ENCODE peak calls at places on chromosomes 6 and 20, in seven cellular contexts. One of them, this sample, is unnamed.

GRCh38 chr6:8063762-8064637 is at the start of gene BLOC1S5:
- DNase-seq in ovary: peak
- DNase-seq in transverse colon: peak
- DNase-seq in sigmoid colon: peak
- DNase-seq in lower leg skin: peak
- DNase-seq in heart left ventricle: peak
- DNase-seq in HCT116: peak
- DNase-seq in this sample: peak

GRCh38 chr6:35427435-35427834 is 24.7 kb upstream of the FANCE start:
- DNase-seq in HCT116: no peak
- DNase-seq in sigmoid colon: no peak
- DNase-seq in transverse colon: no peak
- DNase-seq in heart left ventricle: no peak
- DNase-seq in lower leg skin: no peak
- DNase-seq in ovary: no peak
- DNase-seq in this sample: no peak

GRCh38 chr6:90284745-90285481 is 11.7 kb downstream of the BACH2 start:
- DNase-seq in sigmoid colon: no peak
- DNase-seq in lower leg skin: no peak
- DNase-seq in ovary: no peak
- DNase-seq in transverse colon: no peak
- DNase-seq in heart left ventricle: no peak
- DNase-seq in HCT116: peak
- DNase-seq in this sample: peak

GRCh38 chr20:12058201-12058600 is 140.5 kb downstream of the BTBD3 start:
- DNase-seq in lower leg skin: no peak
- DNase-seq in ovary: no peak
- DNase-seq in transverse colon: no peak
- DNase-seq in heart left ventricle: no peak
- DNase-seq in sigmoid colon: no peak
- DNase-seq in HCT116: no peak
- DNase-seq in this sample: no peak

GRCh38 chr6:156889469-156889868 is 112.3 kb downstream of the ARID1B start:
- DNase-seq in sigmoid colon: no peak
- DNase-seq in transverse colon: no peak
- DNase-seq in lower leg skin: no peak
- DNase-seq in HCT116: no peak
- DNase-seq in ovary: no peak
- DNase-seq in heart left ventricle: no peak
- DNase-seq in this sample: no peak

GRCh38 chr6:41182069-41183034 is 18.6 kb downstream of the TREML2 start:
- DNase-seq in sigmoid colon: no peak
- DNase-seq in heart left ventricle: no peak
- DNase-seq in ovary: no peak
- DNase-seq in transverse colon: peak
- DNase-seq in HCT116: peak
- DNase-seq in lower leg skin: peak
- DNase-seq in this sample: no peak

GRCh38 chr6:52285174-52286068 is 879 bp upstream of the MCM3 start:
- DNase-seq in ovary: no peak
- DNase-seq in sigmoid colon: no peak
- DNase-seq in heart left ventricle: no peak
- DNase-seq in HCT116: no peak
- DNase-seq in lower leg skin: no peak
- DNase-seq in transverse colon: no peak
- DNase-seq in this sample: no peak

GRCh38 chr6:72984981-72985665 is 240.2 kb downstream of the KHDC1L start:
- DNase-seq in HCT116: no peak
- DNase-seq in lower leg skin: no peak
- DNase-seq in ovary: no peak
- DNase-seq in heart left ventricle: no peak
- DNase-seq in transverse colon: no peak
- DNase-seq in sigmoid colon: no peak
- DNase-seq in this sample: no peak

GRCh38 chr6:8707956-8708772 is 272.8 kb upstream of the SLC35B3 start:
- DNase-seq in heart left ventricle: no peak
- DNase-seq in HCT116: peak
- DNase-seq in transverse colon: peak
- DNase-seq in sigmoid colon: no peak
- DNase-seq in ovary: no peak
- DNase-seq in lower leg skin: peak
- DNase-seq in this sample: no peak

GRCh38 chr6:133187114-133187513 is 54.0 kb upstream of the EYA4 start:
- DNase-seq in HCT116: no peak
- DNase-seq in ovary: no peak
- DNase-seq in sigmoid colon: no peak
- DNase-seq in heart left ventricle: no peak
- DNase-seq in transverse colon: no peak
- DNase-seq in lower leg skin: no peak
- DNase-seq in this sample: no peak

GRCh38 chr6:16049178-16049577 is 79.7 kb upstream of the MYLIP start:
- DNase-seq in ovary: no peak
- DNase-seq in HCT116: no peak
- DNase-seq in sigmoid colon: no peak
- DNase-seq in lower leg skin: no peak
- DNase-seq in heart left ventricle: no peak
- DNase-seq in transverse colon: no peak
- DNase-seq in this sample: no peak

GRCh38 chr6:16514249-16514648 is 247.0 kb downstream of the ATXN1 start:
- DNase-seq in ovary: no peak
- DNase-seq in heart left ventricle: no peak
- DNase-seq in HCT116: no peak
- DNase-seq in lower leg skin: no peak
- DNase-seq in sigmoid colon: no peak
- DNase-seq in transverse colon: no peak
- DNase-seq in this sample: no peak

GRCh38 chr6:79261666-79262065 is 27.2 kb upstream of the HMGN3 start:
- DNase-seq in lower leg skin: no peak
- DNase-seq in HCT116: no peak
- DNase-seq in heart left ventricle: no peak
- DNase-seq in transverse colon: no peak
- DNase-seq in ovary: no peak
- DNase-seq in sigmoid colon: no peak
- DNase-seq in this sample: no peak

DNA sequence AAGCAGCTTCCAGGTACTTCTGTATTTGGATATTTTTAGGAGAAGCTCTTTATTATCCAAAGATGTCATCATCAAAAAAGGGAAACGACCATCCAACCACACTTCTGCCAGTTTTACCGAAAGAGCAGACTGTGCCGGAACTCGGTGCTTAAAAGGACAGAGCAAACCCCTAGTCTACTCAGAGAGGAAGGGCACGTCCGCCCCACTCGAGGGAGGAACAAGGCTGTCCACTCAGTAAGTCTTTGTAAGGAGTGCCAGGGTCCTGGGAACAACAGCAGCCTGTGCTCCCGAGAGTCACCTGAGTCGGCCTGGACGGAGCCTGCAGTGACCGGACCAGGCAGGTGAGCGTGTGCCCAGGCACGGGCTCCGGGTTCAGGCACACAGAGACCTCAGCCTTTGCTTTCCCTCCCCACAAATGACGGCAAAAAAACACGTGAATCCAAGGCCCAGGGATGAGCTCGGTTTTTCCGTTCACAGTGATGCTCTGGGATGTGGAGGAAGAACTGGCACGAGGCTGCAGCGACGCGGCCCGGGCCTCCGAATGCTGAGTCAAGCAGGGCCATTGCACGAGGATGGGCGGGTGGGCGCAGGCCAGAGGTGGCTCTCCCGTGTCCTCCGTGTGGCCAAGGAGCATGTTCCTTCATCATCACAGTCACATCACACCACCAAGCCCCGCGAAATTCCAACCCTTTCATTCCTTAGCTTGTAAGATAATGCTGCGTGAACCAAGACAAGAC is 17.4 kb upstream of the SLCO4A1 start:
- DNase-seq in transverse colon: no peak
- DNase-seq in lower leg skin: peak
- DNase-seq in HCT116: no peak
- DNase-seq in heart left ventricle: no peak
- DNase-seq in sigmoid colon: no peak
- DNase-seq in ovary: no peak
- DNase-seq in this sample: peak
- TF ChIP-seq POLR2A in transverse colon: no peak
- TF ChIP-seq POLR2A in lower leg skin: no peak
- TF ChIP-seq POLR2A in HCT116: no peak
- TF ChIP-seq POLR2A in heart left ventricle: no peak
- TF ChIP-seq POLR2A in sigmoid colon: peak
- TF ChIP-seq POLR2A in ovary: no peak
- TF ChIP-seq POLR2A in this sample: no peak

GRCh38 chr20:53736122-53736756 is 142.6 kb upstream of the ZNF217 start:
- DNase-seq in sigmoid colon: no peak
- DNase-seq in HCT116: no peak
- DNase-seq in heart left ventricle: no peak
- DNase-seq in lower leg skin: no peak
- DNase-seq in ovary: no peak
- DNase-seq in transverse colon: no peak
- DNase-seq in this sample: no peak
- H3K4me3 ChIP-seq in sigmoid colon: no peak
- H3K4me3 ChIP-seq in HCT116: no peak
- H3K4me3 ChIP-seq in heart left ventricle: no peak
- H3K4me3 ChIP-seq in lower leg skin: no peak
- H3K4me3 ChIP-seq in ovary: no peak
- H3K4me3 ChIP-seq in transverse colon: no peak
- H3K4me3 ChIP-seq in this sample: no peak

DNA sequence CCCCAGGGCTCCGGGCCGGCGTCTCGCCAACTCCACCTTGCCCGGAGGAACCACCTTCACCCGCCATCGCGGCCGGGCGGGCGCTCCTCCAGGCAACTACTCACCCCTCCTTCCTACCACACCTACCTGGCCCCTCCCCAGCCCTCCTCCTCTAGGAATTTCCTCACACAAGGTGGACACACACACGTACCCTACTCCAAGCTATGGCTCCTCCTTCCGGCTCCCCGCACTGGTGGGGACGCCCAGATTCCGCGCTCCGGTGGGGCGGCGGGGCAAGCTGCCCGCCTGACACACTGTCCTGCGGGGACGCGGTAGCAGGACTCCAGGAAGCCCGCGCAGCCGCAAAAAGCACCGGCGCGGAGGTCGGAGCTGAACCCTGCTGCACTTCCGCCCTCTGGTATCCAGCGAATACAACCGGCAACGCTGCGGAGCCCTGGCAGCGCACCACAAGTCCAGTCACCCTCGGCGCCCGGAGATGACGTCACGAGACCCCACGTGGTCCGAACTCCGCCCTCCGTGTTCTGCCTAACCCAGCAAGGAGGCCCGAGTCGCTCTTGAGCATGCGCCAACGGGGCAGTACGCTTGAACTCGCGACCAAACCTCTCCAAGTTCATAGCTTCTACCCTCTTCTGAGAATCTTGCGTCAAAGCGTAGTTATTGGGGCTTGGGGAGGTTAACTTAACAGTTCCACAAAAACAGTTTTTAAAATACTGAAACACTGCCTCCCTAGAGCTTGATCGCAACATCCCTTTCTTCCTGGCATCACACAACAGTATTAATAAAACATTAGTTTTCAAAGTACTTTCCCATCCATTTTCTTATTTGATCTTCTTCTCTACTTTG is at the start of gene ATG5:
- DNase-seq in sigmoid colon: peak
- DNase-seq in ovary: peak
- DNase-seq in heart left ventricle: peak
- DNase-seq in lower leg skin: peak
- DNase-seq in HCT116: peak
- DNase-seq in transverse colon: peak
- DNase-seq in this sample: peak
- TF ChIP-seq POLR2A in sigmoid colon: peak
- TF ChIP-seq POLR2A in ovary: peak
- TF ChIP-seq POLR2A in heart left ventricle: peak
- TF ChIP-seq POLR2A in lower leg skin: no peak
- TF ChIP-seq POLR2A in HCT116: peak
- TF ChIP-seq POLR2A in transverse colon: peak
- TF ChIP-seq POLR2A in this sample: peak

GRCh38 chr6:151805286-151805840 is 2.1 kb upstream of the ESR1 start:
- DNase-seq in sigmoid colon: no peak
- DNase-seq in transverse colon: no peak
- DNase-seq in HCT116: no peak
- DNase-seq in lower leg skin: no peak
- DNase-seq in ovary: peak
- DNase-seq in heart left ventricle: no peak
- DNase-seq in this sample: no peak

GRCh38 chr6:151804585-151805285 is 2.7 kb upstream of the ESR1 start:
- DNase-seq in sigmoid colon: no peak
- DNase-seq in transverse colon: no peak
- DNase-seq in HCT116: no peak
- DNase-seq in lower leg skin: no peak
- DNase-seq in ovary: no peak
- DNase-seq in heart left ventricle: no peak
- DNase-seq in this sample: no peak

GRCh38 chr6:151806757-151807512 is 547 bp upstream of the ESR1 start:
- DNase-seq in HCT116: no peak
- DNase-seq in heart left ventricle: no peak
- DNase-seq in sigmoid colon: no peak
- DNase-seq in ovary: no peak
- DNase-seq in lower leg skin: no peak
- DNase-seq in transverse colon: no peak
- DNase-seq in this sample: no peak

GRCh38 chr6:151807513-151808330 is at the start of gene ESR1:
- DNase-seq in transverse colon: peak
- DNase-seq in lower leg skin: no peak
- DNase-seq in heart left ventricle: no peak
- DNase-seq in HCT116: no peak
- DNase-seq in ovary: peak
- DNase-seq in sigmoid colon: peak
- DNase-seq in this sample: peak

GRCh38 chr6:151808331-151809241 is 1.1 kb downstream of the ESR1 start:
- DNase-seq in sigmoid colon: no peak
- DNase-seq in heart left ventricle: no peak
- DNase-seq in ovary: peak
- DNase-seq in lower leg skin: peak
- DNase-seq in HCT116: no peak
- DNase-seq in transverse colon: no peak
- DNase-seq in this sample: no peak
- H3K4me3 ChIP-seq in sigmoid colon: peak
- H3K4me3 ChIP-seq in heart left ventricle: peak
- H3K4me3 ChIP-seq in ovary: peak
- H3K4me3 ChIP-seq in lower leg skin: peak
- H3K4me3 ChIP-seq in HCT116: no peak
- H3K4me3 ChIP-seq in transverse colon: no peak
- H3K4me3 ChIP-seq in this sample: peak

DNA sequence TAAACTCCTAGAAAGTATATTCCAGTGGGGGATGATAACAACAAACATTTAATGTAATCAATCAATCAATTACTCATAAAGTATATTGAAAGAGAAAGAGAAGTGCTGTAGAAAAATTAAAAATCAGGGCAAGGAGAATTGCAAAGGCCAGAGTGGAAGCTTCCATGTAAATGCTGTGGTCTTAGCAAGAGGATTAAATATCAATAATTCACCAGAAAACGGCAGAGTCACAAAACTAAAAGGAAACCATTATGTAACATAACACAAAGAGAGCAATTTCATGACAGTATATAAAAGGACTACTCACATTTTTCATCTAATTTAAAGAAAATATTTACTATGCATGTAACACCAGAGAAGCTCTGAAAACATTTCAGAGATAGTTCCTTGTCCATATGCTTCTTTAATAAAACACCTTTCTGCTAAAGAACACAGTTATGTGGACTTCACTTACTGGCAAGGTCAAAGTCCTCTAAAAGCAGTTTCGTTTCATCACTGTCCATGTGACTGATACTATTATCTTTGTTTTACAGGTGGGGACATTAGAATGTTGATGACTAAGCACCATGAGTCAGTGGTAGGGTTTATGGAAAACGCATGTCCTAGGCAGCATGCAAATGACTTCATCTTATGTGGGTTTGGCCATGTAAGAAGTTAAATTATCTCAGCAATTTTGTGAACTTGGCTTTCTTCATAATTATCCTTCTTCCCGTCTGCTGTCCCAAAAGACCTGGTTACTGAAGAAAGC is 185.7 kb upstream of the TENT5A start:
- DNase-seq in ovary: no peak
- DNase-seq in HCT116: peak
- DNase-seq in transverse colon: no peak
- DNase-seq in sigmoid colon: no peak
- DNase-seq in heart left ventricle: no peak
- DNase-seq in lower leg skin: no peak
- DNase-seq in this sample: no peak
- TF ChIP-seq POLR2A in ovary: no peak
- TF ChIP-seq POLR2A in HCT116: no peak
- TF ChIP-seq POLR2A in transverse colon: no peak
- TF ChIP-seq POLR2A in sigmoid colon: no peak
- TF ChIP-seq POLR2A in heart left ventricle: no peak
- TF ChIP-seq POLR2A in lower leg skin: no peak
- TF ChIP-seq POLR2A in this sample: no peak

This sample was measured in spleen.